ENCODE peak calls at places on chromosomes 5 and 9, in six cellular contexts. I, J, U, R, F and S are unnamed samples.

GRCh38 chr5:34743878-34744277 is 87.8 kb downstream of the RAI14 start:
- DNase-seq in I (no peak), J (no peak), U (peak), R (no peak), F (no peak), S (no peak)

GRCh38 chr5:126694403-126694802 is 82.5 kb upstream of the LMNB1 start:
- DNase-seq in I (no peak), J (no peak), U (no peak), R (no peak), F (no peak), S (no peak)

GRCh38 chr9:101791938-101792337 is 53.5 kb upstream of the GRIN3A start:
- DNase-seq in I (peak), J (no peak), U (peak), R (peak), F (no peak), S (no peak)

GRCh38 chr5:34587355-34588241 is 68.5 kb upstream of the RAI14 start:
- DNase-seq in I (no peak), J (no peak), U (no peak), R (peak), F (no peak), S (no peak)

GRCh38 chr5:1815071-1815786 is 14.0 kb downstream of the NDUFS6 start:
- DNase-seq in I (no peak), J (no peak), U (no peak), R (no peak), F (no peak), S (no peak)

GRCh38 chr5:173123416-173123815 is 20.9 kb upstream of the BNIP1 start:
- DNase-seq in I (no peak), J (no peak), U (no peak), R (no peak), F (no peak), S (no peak)

GRCh38 chr9:4262735-4263141 is 37.1 kb downstream of the GLIS3 start:
- DNase-seq in I (no peak), J (no peak), U (peak), R (peak), F (no peak), S (no peak)

GRCh38 chr5:109352024-109352423 is 57.8 kb downstream of the PJA2 start:
- DNase-seq in I (no peak), J (no peak), U (no peak), R (no peak), F (no peak), S (no peak)

GRCh38 chr9:135887021-135887507 is 20.3 kb downstream of the CAMSAP1 start:
- DNase-seq in I (no peak), J (no peak), U (no peak), R (no peak), F (no peak), S (no peak)

GRCh38 chr5:135233477-135233876 is 165.6 kb downstream of the MACROH2A1 start:
- DNase-seq in I (no peak), J (no peak), U (no peak), R (no peak), F (no peak), S (no peak)

GRCh38 chr9:20243866-20244647 is 378.2 kb downstream of the MLLT3 start:
- DNase-seq in I (no peak), J (no peak), U (no peak), R (no peak), F (no peak), S (no peak)

GRCh38 chr5:2250365-2250950 is 367.7 kb upstream of the IRX4 start:
- DNase-seq in I (no peak), J (no peak), U (no peak), R (no peak), F (no peak), S (no peak)

GRCh38 chr5:112186401-112186990 is 232.6 kb downstream of the EPB41L4A start:
- DNase-seq in I (no peak), J (no peak), U (peak), R (peak), F (no peak), S (peak)

GRCh38 chr9:71587576-71588362 is 180.5 kb downstream of the CEMIP2 start:
- DNase-seq in I (no peak), J (no peak), U (no peak), R (no peak), F (no peak), S (no peak)

GRCh38 chr5:41510176-41510831 is at the start of gene PLCXD3:
- DNase-seq in I (no peak), J (no peak), U (no peak), R (no peak), F (no peak), S (no peak)

GRCh38 chr9:8717146-8717545 is 917.6 kb upstream of the DMAC1 start:
- DNase-seq in I (no peak), J (no peak), U (no peak), R (peak), F (no peak), S (no peak)

GRCh38 chr9:4081549-4081895 is 218.3 kb downstream of the GLIS3 start:
- DNase-seq in I (no peak), J (no peak), U (no peak), R (no peak), F (no peak), S (no peak)

GRCh38 chr5:177552839-177553455 is 1.4 kb downstream of the FAM193B start:
- DNase-seq in I (no peak), J (no peak), U (no peak), R (no peak), F (no peak), S (peak)

GRCh38 chr9:134052941-134053340 is 14.9 kb downstream of the BRD3 start:
- DNase-seq in I (no peak), J (no peak), U (no peak), R (no peak), F (no peak), S (peak)

GRCh38 chr5:83472508-83473343 is 1.2 kb downstream of the VCAN start:
- DNase-seq in I (no peak), J (peak), U (no peak), R (no peak), F (peak), S (no peak)

GRCh38 chr9:126554292-126554691 is 59.4 kb upstream of the LMX1B start:
- DNase-seq in I (no peak), J (no peak), U (no peak), R (no peak), F (no peak), S (no peak)

GRCh38 chr9:136629879-136630661 is 32.6 kb upstream of the EGFL7 start:
- DNase-seq in I (peak), J (no peak), U (no peak), R (peak), F (peak), S (peak)

GRCh38 chr9:86487222-86487841 is 133.1 kb upstream of the TUT7 start:
- DNase-seq in I (no peak), J (no peak), U (peak), R (peak), F (no peak), S (no peak)

GRCh38 chr5:151264113-151264512 is 11.1 kb downstream of the GM2A start:
- DNase-seq in I (no peak), J (no peak), U (no peak), R (no peak), F (no peak), S (peak)

GRCh38 chr9:85508616-85509015 is 233.1 kb downstream of the AGTPBP1 start:
- DNase-seq in I (no peak), J (no peak), U (no peak), R (no peak), F (no peak), S (no peak)

GRCh38 chr9:77375956-77376532 is 198.7 kb downstream of the VPS13A start:
- DNase-seq in I (no peak), J (no peak), U (no peak), R (no peak), F (no peak), S (no peak)

GRCh38 chr5:57002959-57003485 is 51.1 kb upstream of the MIER3 start:
- DNase-seq in I (no peak), J (no peak), U (no peak), R (no peak), F (no peak), S (no peak)

GRCh38 chr5:174608631-174609097 is 115.7 kb upstream of the MSX2 start:
- DNase-seq in I (no peak), J (no peak), U (no peak), R (peak), F (no peak), S (no peak)

GRCh38 chr5:55154893-55155292 is 5.1 kb upstream of the GPX8 start:
- DNase-seq in I (no peak), J (no peak), U (no peak), R (no peak), F (no peak), S (no peak)

GRCh38 chr5:116696356-116696755 is 121.7 kb upstream of the SEMA6A start:
- DNase-seq in I (no peak), J (no peak), U (no peak), R (no peak), F (no peak), S (no peak)

GRCh38 chr5:58114324-58114723 is 345.6 kb downstream of the PLK2 start:
- DNase-seq in I (no peak), J (no peak), U (peak), R (no peak), F (no peak), S (no peak)

GRCh38 chr9:35114113-35114847 is 1.4 kb downstream of the ATOSB start:
- DNase-seq in I (peak), J (no peak), U (peak), R (peak), F (peak), S (peak)

GRCh38 chr9:27549196-27549737 is 19.7 kb upstream of the MOB3B start:
- DNase-seq in I (no peak), J (no peak), U (no peak), R (no peak), F (no peak), S (no peak)

GRCh38 chr5:165404917-165405316 is 1899.5 kb downstream of the MAT2B start:
- DNase-seq in I (no peak), J (no peak), U (no peak), R (no peak), F (no peak), S (no peak)

GRCh38 chr5:462051-462481 is 19.1 kb downstream of the EXOC3 start:
- DNase-seq in I (no peak), J (no peak), U (no peak), R (no peak), F (peak), S (no peak)

GRCh38 chr9:137326436-137327060 is 24.5 kb upstream of the NRARP start:
- DNase-seq in I (no peak), J (no peak), U (no peak), R (no peak), F (no peak), S (peak)

GRCh38 chr5:172117977-172118701 is 69.9 kb downstream of the STK10 start:
- DNase-seq in I (no peak), J (no peak), U (no peak), R (no peak), F (no peak), S (no peak)

GRCh38 chr5:147892696-147893296 is 13.5 kb downstream of the C5orf46 start:
- DNase-seq in I (no peak), J (no peak), U (no peak), R (no peak), F (no peak), S (no peak)